ENCODE peak calls at places on chromosomes 12 and 14, in six cellular contexts. O, J, H, S, X and G are unnamed samples.

GRCh38 chr12:91657016-91657415 is 474.4 kb upstream of the DCN start:
- DNase-seq in S (no peak), J (no peak), X (no peak), O (no peak), H (no peak), G (no peak)

GRCh38 chr12:14396071-14396470 is 30.6 kb downstream of the ATF7IP start:
- DNase-seq in H (no peak), J (no peak), S (no peak), O (no peak), X (no peak), G (no peak)

GRCh38 chr12:124827588-124828184 is 36.0 kb downstream of the SCARB1 start:
- DNase-seq in O (no peak), J (no peak), X (no peak), S (peak; percentile 36), H (no peak), G (no peak)

GRCh38 chr12:51970904-51971646 is 19.6 kb downstream of the ACVR1B start:
- DNase-seq in O (peak; percentile 81), J (no peak), S (peak; percentile 66), X (no peak), H (peak; percentile 23), G (no peak)

GRCh38 chr12:95114766-95115450 is 41.5 kb upstream of the NR2C1 start:
- DNase-seq in H (no peak), O (no peak), X (no peak), S (no peak), J (no peak), G (no peak)

GRCh38 chr12:112340235-112340634 is 42.0 kb downstream of the HECTD4 start:
- DNase-seq in H (no peak), S (no peak), X (no peak), O (no peak), J (no peak), G (no peak)

GRCh38 chr14:22641851-22642250 is 2.3 kb downstream of the OR6J1 start:
- DNase-seq in X (no peak), J (no peak), O (no peak), S (peak; percentile 25), H (no peak), G (no peak)

GRCh38 chr12:116513944-116514343 is 45.2 kb upstream of the MAP1LC3B2 start:
- DNase-seq in S (no peak), O (no peak), H (no peak), X (no peak), J (no peak), G (no peak)

GRCh38 chr12:2544213-2544612 is 250.6 kb upstream of the FKBP4 start:
- DNase-seq in S (no peak), X (no peak), J (no peak), O (no peak), H (peak; percentile 21), G (peak; percentile 6)

GRCh38 chr12:116640320-116640719 is 81.1 kb downstream of the MAP1LC3B2 start:
- DNase-seq in X (no peak), S (no peak), J (no peak), H (no peak), O (no peak), G (no peak)

GRCh38 chr12:121827351-121828099 is 23.7 kb downstream of the SETD1B start:
- DNase-seq in S (no peak), H (no peak), O (no peak), X (no peak), J (no peak), G (no peak)

GRCh38 chr12:79547044-79547734 is 143.6 kb downstream of the PAWR start:
- DNase-seq in J (no peak), X (no peak), O (peak; percentile 99), H (no peak), S (peak; percentile 81), G (no peak)

GRCh38 chr12:8770499-8770898 is 51.9 kb upstream of the A2ML1 start:
- DNase-seq in O (no peak), H (no peak), S (no peak), J (no peak), X (no peak), G (no peak)

GRCh38 chr12:131105736-131106356 is 152.1 kb downstream of the ADGRD1 start:
- DNase-seq in X (no peak), S (no peak), H (no peak), J (no peak), O (no peak), G (peak; percentile 62)

GRCh38 chr14:53711205-53711604 is 245.4 kb downstream of the BMP4 start:
- DNase-seq in X (no peak), H (no peak), J (no peak), O (no peak), S (no peak), G (no peak)

GRCh38 chr14:101980700-101981099 is 16.3 kb downstream of the DYNC1H1 start:
- DNase-seq in S (peak; percentile 56), O (no peak), H (no peak), J (peak; percentile 72), X (peak; percentile 98), G (no peak)

GRCh38 chr14:33432407-33433023 is 493.8 kb downstream of the NPAS3 start:
- DNase-seq in X (no peak), S (peak; percentile 1), H (peak; percentile 9), J (no peak), O (no peak), G (no peak)

GRCh38 chr12:43267782-43268181 is 284.2 kb downstream of the ADAMTS20 start:
- DNase-seq in S (no peak), H (no peak), X (no peak), O (peak; percentile 74), J (no peak), G (no peak)

GRCh38 chr14:84351646-84352045 is 1178.3 kb upstream of the FLRT2 start:
- DNase-seq in O (no peak), X (no peak), J (no peak), S (no peak), H (no peak), G (no peak)

GRCh38 chr12:22248079-22248478 is 86.4 kb downstream of the ST8SIA1 start:
- DNase-seq in O (no peak), X (no peak), S (no peak), J (no peak), H (no peak), G (no peak)
- H3K27ac ChIP-seq in O (no peak overlapping the region), X (no peak overlapping the region), S (no peak overlapping the region), J (no peak overlapping the region), H (no peak overlapping the region), G (no peak overlapping the region)

GRCh38 chr14:59342516-59343484 is 122.4 kb downstream of the GPR135 start:
- DNase-seq in H (no peak), X (no peak), J (no peak), S (no peak), O (peak; percentile 64), G (no peak)
- H3K27ac ChIP-seq in H (no peak overlapping the region), X (no peak overlapping the region), J (no peak overlapping the region), S (no peak overlapping the region), O (no peak overlapping the region), G (no peak overlapping the region)

DNA sequence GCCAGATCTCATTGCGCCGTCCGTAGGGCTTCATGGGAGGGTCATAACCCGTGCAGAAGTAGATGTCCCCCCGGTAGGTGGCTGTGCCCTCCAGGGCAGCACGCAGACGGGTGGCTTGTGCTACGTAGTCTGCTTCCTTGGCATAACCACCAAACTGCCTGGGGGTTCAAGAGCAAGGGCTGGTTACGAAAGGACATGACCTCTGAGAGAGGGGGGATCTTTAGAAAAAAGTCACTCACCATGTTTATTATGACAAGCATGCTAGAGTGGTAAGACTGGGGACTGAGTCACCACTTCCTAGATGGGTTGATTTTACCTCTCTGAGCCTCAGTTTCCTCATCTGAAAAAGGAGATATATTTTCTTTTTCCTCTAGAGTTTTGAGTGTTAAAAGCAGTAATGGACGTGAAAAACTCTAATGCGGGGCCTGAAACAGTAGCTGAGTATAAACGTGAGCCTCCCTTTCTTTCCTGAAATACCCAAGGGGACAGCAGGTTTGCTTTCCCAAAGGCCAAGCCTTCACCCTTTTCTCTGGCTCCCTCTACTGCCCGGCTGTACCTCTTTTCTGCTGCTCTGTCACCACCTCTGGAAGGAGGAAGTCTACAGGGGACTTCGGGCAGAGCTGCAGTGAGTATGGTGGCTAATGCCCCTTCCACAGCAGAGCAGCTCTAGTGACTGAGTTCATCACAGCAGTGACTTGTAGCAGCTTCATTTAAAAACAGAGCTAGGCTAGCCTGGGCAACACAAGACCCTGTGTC is 23.5 kb upstream of the GPRC5D start:
- DNase-seq in H (peak; percentile 75), O (peak; percentile 83), X (no peak), S (peak; percentile 61), J (no peak), G (no peak)
- H3K27ac ChIP-seq in H (no peak overlapping the region), O (no peak overlapping the region), X (peak overlapping the region; percentile 73), S (peak overlapping the region; percentile 71), J (no peak overlapping the region), G (no peak overlapping the region)

DNA sequence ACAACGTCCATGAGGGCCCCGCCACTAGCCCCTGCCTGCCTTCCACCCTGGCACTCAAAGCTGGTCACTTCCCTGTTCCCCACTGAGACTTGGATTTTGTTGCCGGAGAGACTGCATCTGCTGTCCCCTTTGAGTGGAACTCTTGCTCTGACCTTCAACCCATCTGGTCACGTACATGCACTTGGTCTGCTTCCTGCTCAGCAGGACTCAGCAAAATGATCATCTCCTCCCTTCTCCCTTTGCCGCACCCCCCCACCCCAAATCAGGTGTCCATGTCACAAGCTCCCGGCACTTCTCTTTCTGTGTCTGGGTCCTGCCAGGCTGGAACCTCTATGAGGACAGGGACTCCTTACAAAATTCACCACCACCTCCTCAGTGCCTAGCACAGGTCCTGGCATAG is 180.9 kb downstream of the CHST11 start:
- DNase-seq in H (no peak), O (no peak), X (no peak), J (no peak), S (no peak), G (peak; percentile 69)
- H3K27ac ChIP-seq in H (no peak overlapping the region), O (no peak overlapping the region), X (no peak overlapping the region), J (no peak overlapping the region), S (peak overlapping the region; percentile 2), G (no peak overlapping the region)

GRCh38 chr14:93960108-93960475 is 16.3 kb downstream of the ASB2 start:
- DNase-seq in X (no peak), O (no peak), S (no peak), H (no peak), J (no peak), G (no peak)
- H3K27ac ChIP-seq in X (no peak overlapping the region), O (no peak overlapping the region), S (peak overlapping the region; percentile 81), H (peak overlapping the region; percentile 84), J (peak overlapping the region; percentile 98), G (no peak overlapping the region)

DNA sequence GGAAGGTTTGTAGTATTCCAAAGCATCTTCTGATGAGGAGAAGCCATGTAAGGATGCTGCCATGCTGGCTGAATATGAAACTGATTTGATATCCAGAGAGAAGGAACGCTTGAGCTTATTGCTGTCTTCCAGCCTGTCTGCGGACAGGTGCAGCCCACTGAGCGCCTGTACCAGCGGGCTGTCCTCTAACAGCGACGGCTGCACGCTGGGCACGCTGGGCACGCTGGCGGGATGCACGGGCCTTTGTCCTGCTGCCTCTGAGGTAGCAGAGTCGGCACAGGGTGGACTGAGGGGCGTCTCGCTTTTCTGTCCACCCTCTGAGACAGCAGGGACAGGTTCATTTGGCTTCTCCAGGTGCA is 85.2 kb downstream of the DUSP16 start:
- DNase-seq in S (no peak), J (no peak), X (no peak), O (no peak), H (no peak), G (no peak)
- H3K27ac ChIP-seq in S (no peak overlapping the region), J (no peak overlapping the region), X (no peak overlapping the region), O (no peak overlapping the region), H (no peak overlapping the region), G (no peak overlapping the region)

GRCh38 chr12:65938807-65939206 is 114.5 kb downstream of the HMGA2 start:
- DNase-seq in J (no peak), X (no peak), H (no peak), S (no peak), O (no peak), G (no peak)
- H3K27ac ChIP-seq in J (no peak overlapping the region), X (peak overlapping the region; percentile 48), H (no peak overlapping the region), S (peak overlapping the region; percentile 53), O (no peak overlapping the region), G (no peak overlapping the region)

GRCh38 chr14:89178376-89178775 is 238.7 kb downstream of the FOXN3 start:
- DNase-seq in H (no peak), S (no peak), X (no peak), O (no peak), J (no peak), G (no peak)
- H3K27ac ChIP-seq in H (no peak overlapping the region), S (no peak overlapping the region), X (no peak overlapping the region), O (no peak overlapping the region), J (no peak overlapping the region), G (no peak overlapping the region)